ENCODE peak calls at places on chromosomes 16 and 17, in five cellular contexts. Q is esophagus squamous epithelium; V is substantia nigra; Y is prostate gland; F is CD8-positive, alpha-beta memory T cell. E is an unnamed sample.

GRCh38 chr16:8489580-8489979 is 100.7 kb downstream of the TMEM114 start:
- DNase-seq in F (no peak), Q (no peak), V (no peak), Y (no peak), E (no peak)

GRCh38 chr16:79272141-79272577 is 328.4 kb downstream of the MAF start:
- DNase-seq in Y (no peak), V (no peak), Q (no peak), F (peak; percentile 46), E (no peak)

GRCh38 chr16:66933776-66934137 is 445 bp downstream of the CIAO2B start:
- DNase-seq in Y (no peak), F (no peak), Q (no peak), V (no peak), E (no peak)

GRCh38 chr16:30416624-30417298 is 9.4 kb downstream of the ZNF771 start:
- DNase-seq in Y (no peak), V (no peak), Q (no peak), F (no peak), E (no peak)

GRCh38 chr17:51435641-51436091 is 175.3 kb downstream of the UTP18 start:
- DNase-seq in V (peak; percentile 65), Q (no peak), F (peak; percentile 21), Y (peak; percentile 42), E (no peak)

GRCh38 chr17:11553135-11553534 is 45.1 kb upstream of the DNAH9 start:
- DNase-seq in V (no peak), Y (no peak), F (no peak), Q (no peak), E (no peak)

GRCh38 chr17:50052822-50053653 is 2.9 kb upstream of the ITGA3 start:
- DNase-seq in Y (peak; percentile 68), V (peak; percentile 26), Q (no peak), F (no peak), E (no peak)

GRCh38 chr16:67919618-67920210 is 11.9 kb downstream of the CTRL start:
- DNase-seq in V (no peak), Q (no peak), F (no peak), Y (no peak), E (no peak)

GRCh38 chr17:6366144-6366755 is 68.7 kb downstream of the AIPL1 start:
- DNase-seq in V (no peak), Q (no peak), F (no peak), Y (no peak), E (peak; percentile 72)

GRCh38 chr17:29577778-29578211 is 9.3 kb downstream of the TP53I13 start:
- DNase-seq in V (peak; percentile 75), Y (no peak), F (no peak), Q (no peak), E (no peak)

GRCh38 chr17:76585649-76586593 is at the start of gene ST6GALNAC2:
- DNase-seq in V (no peak), Q (no peak), F (peak; percentile 41), Y (peak; percentile 68), E (no peak)

GRCh38 chr17:945672-946071 is 33.9 kb downstream of the NXN start:
- DNase-seq in V (no peak), Y (no peak), F (no peak), Q (no peak), E (no peak)

GRCh38 chr17:58091024-58091567 is 7.9 kb downstream of the DYNLL2 start:
- DNase-seq in V (no peak), F (no peak), Q (no peak), Y (no peak), E (no peak)

GRCh38 chr17:46792071-46792470 is 26.4 kb downstream of the WNT3 start:
- DNase-seq in Y (no peak), V (no peak), Q (no peak), F (no peak), E (no peak)

GRCh38 chr16:971582-971905 is 760 bp upstream of the LMF1 start:
- DNase-seq in F (no peak), V (no peak), Y (no peak), Q (no peak), E (no peak)
- H3K27ac ChIP-seq in F (no peak overlapping the region), V (peak overlapping the region; percentile 99), Y (no peak overlapping the region), Q (no peak overlapping the region), E (no peak overlapping the region)

GRCh38 chr16:87803385-87803784 is 37.6 kb upstream of the KLHDC4 start:
- DNase-seq in Y (no peak), V (no peak), F (no peak), Q (no peak), E (no peak)
- H3K27ac ChIP-seq in Y (no peak overlapping the region), V (no peak overlapping the region), F (no peak overlapping the region), Q (peak overlapping the region; percentile 87), E (peak overlapping the region; percentile 99)

GRCh38 chr17:21214015-21214776 is at the start of gene TMEM11:
- DNase-seq in V (peak; percentile 98), Y (peak; percentile 94), F (peak; percentile 93), Q (peak; percentile 74), E (peak; percentile 79)

GRCh38 chr17:21210411-21211076 is 3.4 kb downstream of the TMEM11 start:
- DNase-seq in F (no peak), Y (no peak), V (no peak), Q (no peak), E (no peak)

GRCh38 chr17:21213491-21214014 is 408 bp downstream of the TMEM11 start:
- DNase-seq in V (no peak), Y (no peak), Q (no peak), F (peak; percentile 37), E (no peak)

GRCh38 chr17:21213005-21213404 is 956 bp downstream of the TMEM11 start:
- DNase-seq in Y (no peak), F (no peak), Q (no peak), V (no peak), E (no peak)

GRCh38 chr17:21211825-21212479 is 2.0 kb downstream of the TMEM11 start:
- DNase-seq in F (no peak), V (no peak), Y (no peak), Q (no peak), E (no peak)
- H3K27ac ChIP-seq in F (no peak overlapping the region), V (no peak overlapping the region), Y (no peak overlapping the region), Q (peak overlapping the region; percentile 97), E (peak overlapping the region; percentile 26)

GRCh38 chr17:14744716-14745115 is 443.8 kb downstream of the HS3ST3B1 start:
- DNase-seq in Q (no peak), V (no peak), Y (no peak), F (no peak), E (no peak)

GRCh38 chr17:14746784-14747575 is 446.1 kb downstream of the HS3ST3B1 start:
- DNase-seq in Q (no peak), F (no peak), V (no peak), Y (no peak), E (no peak)

GRCh38 chr17:14747576-14747940 is 446.7 kb downstream of the HS3ST3B1 start:
- DNase-seq in F (no peak), V (no peak), Q (no peak), Y (no peak), E (no peak)

GRCh38 chr17:14745541-14745940 is 444.7 kb downstream of the HS3ST3B1 start:
- DNase-seq in V (no peak), F (no peak), Q (no peak), Y (no peak), E (no peak)

DNA sequence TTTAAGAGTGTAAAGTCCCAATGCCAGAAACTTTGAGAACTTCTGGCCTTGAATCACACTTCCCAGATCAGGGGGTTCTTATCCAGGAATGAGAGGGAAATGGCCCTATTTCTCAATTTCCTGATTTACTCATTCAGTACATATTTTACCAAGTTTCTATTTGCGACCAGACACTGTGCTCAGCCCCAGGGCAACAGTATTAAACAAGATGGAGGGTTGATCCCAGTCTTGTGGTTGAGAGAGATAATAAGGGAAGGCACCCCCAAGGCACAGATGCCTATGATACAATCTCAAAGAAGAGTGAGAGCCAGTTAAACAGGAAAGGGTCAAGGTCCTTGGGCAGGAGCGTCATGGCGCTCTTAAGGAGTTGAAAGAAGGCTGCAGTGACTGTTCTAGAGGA is 444.2 kb downstream of the HS3ST3B1 start:
- DNase-seq in Y (no peak), V (no peak), F (no peak), Q (no peak), E (no peak)
- H3K27ac ChIP-seq in Y (no peak overlapping the region), V (no peak overlapping the region), F (no peak overlapping the region), Q (no peak overlapping the region), E (peak overlapping the region; percentile 67)

GRCh38 chr16:19005561-19006445 is 22.1 kb downstream of the TMC7 start:
- DNase-seq in Y (no peak), V (peak; percentile 88), Q (peak; percentile 20), F (no peak), E (peak; percentile 95)

GRCh38 chr16:19006446-19007315 is 22.9 kb downstream of the TMC7 start:
- DNase-seq in V (no peak), F (no peak), Y (no peak), Q (no peak), E (no peak)

GRCh38 chr16:19008770-19009169 is 25.0 kb downstream of the TMC7 start:
- DNase-seq in F (no peak), Q (no peak), V (no peak), Y (no peak), E (no peak)

GRCh38 chr16:19011169-19011731 is 27.5 kb downstream of the TMC7 start:
- DNase-seq in Y (no peak), V (no peak), F (no peak), Q (no peak), E (no peak)

GRCh38 chr16:19008245-19008644 is 24.5 kb downstream of the TMC7 start:
- DNase-seq in Q (no peak), Y (no peak), F (no peak), V (peak; percentile 39), E (no peak)
- H3K27ac ChIP-seq in Q (no peak overlapping the region), Y (no peak overlapping the region), F (no peak overlapping the region), V (peak overlapping the region; percentile 98), E (peak overlapping the region; percentile 96)

DNA sequence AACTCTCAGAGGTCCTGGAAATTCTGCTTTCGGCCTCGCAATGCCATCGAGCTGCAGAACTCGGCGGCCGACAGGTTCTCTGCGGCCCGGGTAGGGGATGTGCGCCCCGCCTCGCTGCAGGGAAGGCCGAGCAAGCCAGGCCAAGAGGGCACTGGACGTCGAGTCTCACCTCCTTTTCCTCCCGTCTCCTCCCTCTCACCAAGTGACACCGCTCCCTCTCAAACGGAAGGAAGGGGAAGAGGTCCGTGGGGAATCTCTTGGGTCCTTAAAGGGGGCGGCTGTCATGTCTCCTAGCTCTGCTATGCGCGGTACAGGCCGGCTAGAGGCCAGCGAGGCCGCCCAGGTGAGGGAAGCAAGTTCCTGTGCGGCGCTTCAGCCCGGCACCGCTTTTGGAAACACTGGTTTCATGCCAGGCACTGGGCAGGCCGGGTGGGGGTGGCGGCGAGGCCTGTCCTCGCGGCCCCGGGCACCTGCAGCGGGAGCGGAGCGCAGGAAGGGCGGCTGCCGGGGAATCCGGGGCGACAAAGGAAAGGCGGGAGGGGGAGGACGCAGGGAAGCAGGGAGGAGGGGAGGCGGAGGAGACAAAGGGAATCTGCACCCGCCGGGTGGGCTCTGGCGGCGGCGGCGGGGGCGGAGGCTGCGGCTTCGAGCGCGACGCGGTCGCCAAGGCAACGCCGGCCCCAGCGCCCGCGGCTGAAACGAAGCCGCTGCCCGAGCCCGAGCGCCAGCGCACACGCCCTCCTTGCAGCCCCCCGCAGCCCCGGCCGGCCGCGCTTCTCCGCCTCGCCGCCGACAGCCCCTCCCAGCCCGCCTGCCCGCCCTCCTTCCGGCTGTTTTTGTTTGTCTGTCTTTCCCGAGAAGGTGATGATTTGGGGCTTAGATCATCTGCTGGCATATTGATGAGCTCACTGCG is 32.3 kb downstream of the CDK5R1 start:
- DNase-seq in Y (peak; percentile 16), Q (no peak), F (peak; percentile 44), V (peak; percentile 89), E (no peak)
- H3K27ac ChIP-seq in Y (no peak overlapping the region), Q (peak overlapping the region; percentile 77), F (peak overlapping the region; percentile 75), V (no peak overlapping the region), E (peak overlapping the region; percentile 82)

GRCh38 chr16:85615852-85616607 is 2.9 kb downstream of the GSE1 start:
- DNase-seq in Y (no peak), Q (peak; percentile 39), V (peak; percentile 57), F (peak; percentile 74), E (no peak)
- H3K27ac ChIP-seq in Y (peak overlapping the region; percentile 95), Q (peak overlapping the region; percentile 96), V (peak overlapping the region; percentile 71), F (peak overlapping the region; percentile 69), E (peak overlapping the region; percentile 95)

GRCh38 chr17:72387487-72387886 is 266.7 kb downstream of the SOX9 start:
- DNase-seq in F (no peak), Y (no peak), Q (no peak), V (no peak), E (no peak)
- H3K27ac ChIP-seq in F (no peak overlapping the region), Y (no peak overlapping the region), Q (no peak overlapping the region), V (no peak overlapping the region), E (no peak overlapping the region)